ENCODE peak calls at places on chromosomes 11 and 22, in five cellular contexts. One of them, this sample, is unnamed.

GRCh38 chr22:48316876-48317250 is 1510.8 kb downstream of the BRD1 start:
- DNase-seq in stimulated activated CD4-positive, alpha-beta T cell treated with anti-CD3 and anti-CD28 coated beads, Interleukin-1b, Interleukin-23, amount 100 ng/mL, for 1 hour: no peak
- DNase-seq in cardiac fibroblast: no peak
- DNase-seq in Caki2: no peak
- DNase-seq in amygdala: no peak
- DNase-seq in this sample: no peak

GRCh38 chr11:111983187-111983986 is 41.8 kb upstream of the DLAT start:
- DNase-seq in Caki2: peak
- DNase-seq in stimulated activated CD4-positive, alpha-beta T cell treated with anti-CD3 and anti-CD28 coated beads, Interleukin-1b, Interleukin-23, amount 100 ng/mL, for 1 hour: no peak
- DNase-seq in amygdala: no peak
- DNase-seq in cardiac fibroblast: no peak
- DNase-seq in this sample: no peak

GRCh38 chr11:2696461-2696860 is 3.3 kb downstream of the KCNQ1OT1 start:
- DNase-seq in stimulated activated CD4-positive, alpha-beta T cell treated with anti-CD3 and anti-CD28 coated beads, Interleukin-1b, Interleukin-23, amount 100 ng/mL, for 1 hour: no peak
- DNase-seq in amygdala: no peak
- DNase-seq in cardiac fibroblast: no peak
- DNase-seq in Caki2: no peak
- DNase-seq in this sample: no peak

GRCh38 chr11:103927535-103927934 is 108.9 kb upstream of the DDI1 start:
- DNase-seq in stimulated activated CD4-positive, alpha-beta T cell treated with anti-CD3 and anti-CD28 coated beads, Interleukin-1b, Interleukin-23, amount 100 ng/mL, for 1 hour: no peak
- DNase-seq in Caki2: no peak
- DNase-seq in cardiac fibroblast: peak
- DNase-seq in amygdala: no peak
- DNase-seq in this sample: peak

GRCh38 chr22:38026130-38027111 is 30.8 kb upstream of the PICK1 start:
- DNase-seq in Caki2: no peak
- DNase-seq in stimulated activated CD4-positive, alpha-beta T cell treated with anti-CD3 and anti-CD28 coated beads, Interleukin-1b, Interleukin-23, amount 100 ng/mL, for 1 hour: no peak
- DNase-seq in amygdala: peak
- DNase-seq in cardiac fibroblast: no peak
- DNase-seq in this sample: no peak

GRCh38 chr11:103364687-103365086 is 255.5 kb downstream of the DYNC2H1 start:
- DNase-seq in Caki2: no peak
- DNase-seq in amygdala: no peak
- DNase-seq in stimulated activated CD4-positive, alpha-beta T cell treated with anti-CD3 and anti-CD28 coated beads, Interleukin-1b, Interleukin-23, amount 100 ng/mL, for 1 hour: no peak
- DNase-seq in cardiac fibroblast: no peak
- DNase-seq in this sample: no peak

GRCh38 chr11:86644291-86644690 is 28.1 kb downstream of the ME3 start:
- DNase-seq in stimulated activated CD4-positive, alpha-beta T cell treated with anti-CD3 and anti-CD28 coated beads, Interleukin-1b, Interleukin-23, amount 100 ng/mL, for 1 hour: no peak
- DNase-seq in cardiac fibroblast: peak
- DNase-seq in Caki2: no peak
- DNase-seq in amygdala: no peak
- DNase-seq in this sample: no peak

GRCh38 chr11:123057604-123058305 is 4.2 kb downstream of the HSPA8 start:
- DNase-seq in stimulated activated CD4-positive, alpha-beta T cell treated with anti-CD3 and anti-CD28 coated beads, Interleukin-1b, Interleukin-23, amount 100 ng/mL, for 1 hour: no peak
- DNase-seq in cardiac fibroblast: no peak
- DNase-seq in Caki2: no peak
- DNase-seq in amygdala: no peak
- DNase-seq in this sample: no peak

GRCh38 chr22:32175751-32176644 is 16.9 kb upstream of the C22orf42 start:
- DNase-seq in cardiac fibroblast: no peak
- DNase-seq in amygdala: no peak
- DNase-seq in stimulated activated CD4-positive, alpha-beta T cell treated with anti-CD3 and anti-CD28 coated beads, Interleukin-1b, Interleukin-23, amount 100 ng/mL, for 1 hour: no peak
- DNase-seq in Caki2: no peak
- DNase-seq in this sample: no peak

GRCh38 chr22:46563381-46564083 is 26.1 kb upstream of the CELSR1 start:
- DNase-seq in cardiac fibroblast: peak
- DNase-seq in amygdala: no peak
- DNase-seq in Caki2: peak
- DNase-seq in stimulated activated CD4-positive, alpha-beta T cell treated with anti-CD3 and anti-CD28 coated beads, Interleukin-1b, Interleukin-23, amount 100 ng/mL, for 1 hour: peak
- DNase-seq in this sample: peak

GRCh38 chr11:96486890-96487633 is 97.2 kb downstream of the JRKL start:
- DNase-seq in cardiac fibroblast: peak
- DNase-seq in stimulated activated CD4-positive, alpha-beta T cell treated with anti-CD3 and anti-CD28 coated beads, Interleukin-1b, Interleukin-23, amount 100 ng/mL, for 1 hour: no peak
- DNase-seq in Caki2: peak
- DNase-seq in amygdala: no peak
- DNase-seq in this sample: no peak

GRCh38 chr22:17945851-17946690 is 78.3 kb downstream of the MICAL3 start:
- DNase-seq in stimulated activated CD4-positive, alpha-beta T cell treated with anti-CD3 and anti-CD28 coated beads, Interleukin-1b, Interleukin-23, amount 100 ng/mL, for 1 hour: no peak
- DNase-seq in Caki2: no peak
- DNase-seq in cardiac fibroblast: no peak
- DNase-seq in amygdala: no peak
- DNase-seq in this sample: no peak

GRCh38 chr11:64157987-64158386 is 7.9 kb downstream of the MACROD1 start:
- DNase-seq in cardiac fibroblast: no peak
- DNase-seq in Caki2: no peak
- DNase-seq in amygdala: no peak
- DNase-seq in stimulated activated CD4-positive, alpha-beta T cell treated with anti-CD3 and anti-CD28 coated beads, Interleukin-1b, Interleukin-23, amount 100 ng/mL, for 1 hour: no peak
- DNase-seq in this sample: no peak

GRCh38 chr11:17700991-17701390 is 18.4 kb upstream of the MYOD1 start:
- DNase-seq in stimulated activated CD4-positive, alpha-beta T cell treated with anti-CD3 and anti-CD28 coated beads, Interleukin-1b, Interleukin-23, amount 100 ng/mL, for 1 hour: no peak
- DNase-seq in cardiac fibroblast: no peak
- DNase-seq in Caki2: no peak
- DNase-seq in amygdala: no peak
- DNase-seq in this sample: no peak

GRCh38 chr11:74084796-74085541 is 76.1 kb upstream of the UCP3 start:
- DNase-seq in Caki2: peak
- DNase-seq in cardiac fibroblast: peak
- DNase-seq in stimulated activated CD4-positive, alpha-beta T cell treated with anti-CD3 and anti-CD28 coated beads, Interleukin-1b, Interleukin-23, amount 100 ng/mL, for 1 hour: no peak
- DNase-seq in amygdala: no peak
- DNase-seq in this sample: no peak

GRCh38 chr11:124800226-124800929 is at the start of gene MSANTD2:
- DNase-seq in stimulated activated CD4-positive, alpha-beta T cell treated with anti-CD3 and anti-CD28 coated beads, Interleukin-1b, Interleukin-23, amount 100 ng/mL, for 1 hour: peak
- DNase-seq in cardiac fibroblast: peak
- DNase-seq in amygdala: peak
- DNase-seq in Caki2: peak
- DNase-seq in this sample: peak

This sample was measured in AML-193.